ENCODE peak calls at places on chromosomes 2 and 18, in nine cellular contexts. N, D, E, V, O, Q, R, B and K are unnamed samples. For H3K4me1 and H3K27me3, the result is how much of the 10 kb centered on the place peaks cover.

GRCh38 chr18:46148810-46149209 is 44.6 kb downstream of the HAUS1 start:
- DNase-seq in E (peak), D (peak), V (peak), N (peak), Q (no peak), B (no peak), O (peak), R (peak), K (peak)

GRCh38 chr2:193584522-193584938 is 1389.8 kb upstream of the TMEFF2 start:
- DNase-seq in B (no peak), O (peak), D (no peak), R (peak), E (no peak), V (peak), Q (no peak), N (no peak), K (no peak)

GRCh38 chr2:64067326-64067725 is 48.1 kb upstream of the VPS54 start:
- DNase-seq in Q (no peak), O (no peak), N (no peak), R (no peak), D (no peak), E (no peak), B (no peak), V (no peak), K (no peak)

GRCh38 chr2:227759411-227760113 is 13.9 kb downstream of the SCYGR8 start:
- DNase-seq in E (no peak), N (no peak), O (peak), R (no peak), B (no peak), Q (no peak), V (peak), D (no peak), K (no peak)

GRCh38 chr2:8306530-8307351 is 375.1 kb upstream of the ID2 start:
- DNase-seq in B (no peak), O (no peak), R (peak), V (peak), E (no peak), N (no peak), Q (no peak), D (no peak), K (no peak)

GRCh38 chr2:239791727-239792648 is 233.2 kb downstream of the NDUFA10 start:
- DNase-seq in N (peak), V (no peak), E (no peak), B (peak), Q (peak), R (no peak), D (no peak), O (no peak), K (no peak)

GRCh38 chr2:88342749-88343148 is 109.7 kb downstream of the FOXI3 start:
- DNase-seq in E (no peak), B (no peak), R (no peak), D (no peak), Q (no peak), N (no peak), O (no peak), V (no peak), K (no peak)

GRCh38 chr2:191049728-191050639 is 36.0 kb upstream of the STAT1 start:
- DNase-seq in O (no peak), B (no peak), E (no peak), N (no peak), Q (no peak), R (peak), V (peak), D (no peak), K (no peak)

GRCh38 chr18:24982831-24983230 is 369.1 kb downstream of the ZNF521 start:
- DNase-seq in R (no peak), Q (no peak), O (no peak), D (no peak), B (no peak), N (no peak), E (no peak), V (no peak), K (no peak)

GRCh38 chr18:61690418-61691138 is 202.2 kb downstream of the RNF152 start:
- DNase-seq in Q (no peak), E (no peak), B (no peak), N (no peak), R (no peak), V (no peak), O (no peak), D (no peak), K (no peak)

GRCh38 chr2:129767346-129767745 is 212.1 kb upstream of the RAB6C start:
- DNase-seq in Q (no peak), E (no peak), O (no peak), N (no peak), D (no peak), V (no peak), B (no peak), R (no peak), K (no peak)

DNA sequence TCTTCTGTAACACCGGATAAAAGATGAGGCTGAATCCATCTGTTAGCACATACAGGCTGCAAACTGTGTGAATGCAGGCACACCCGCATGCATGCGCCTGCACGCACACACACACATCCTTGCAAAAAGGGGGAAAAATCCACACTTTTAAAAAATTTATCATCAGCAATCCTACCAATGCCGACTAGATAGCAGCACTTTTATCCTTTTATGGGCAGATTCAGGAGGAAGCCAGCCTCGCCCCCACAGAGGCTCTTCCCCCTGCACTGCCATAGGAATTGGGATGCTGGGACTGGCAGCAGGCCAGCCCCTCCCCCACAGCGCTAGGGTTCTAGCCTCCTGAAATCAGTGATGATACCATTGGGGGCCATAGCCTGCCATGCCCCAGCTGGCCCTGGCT is 25.6 kb downstream of the CYRIA start:
- DNase-seq in R (peak), Q (no peak), B (no peak), E (no peak), O (no peak), V (no peak), D (no peak), N (no peak), K (no peak)
- H3K4me1 ChIP-seq in R (under half), Q (under half), B (under half), E (under half), O (under half), V (under half), D (under half), N (under half), K (under half)

DNA sequence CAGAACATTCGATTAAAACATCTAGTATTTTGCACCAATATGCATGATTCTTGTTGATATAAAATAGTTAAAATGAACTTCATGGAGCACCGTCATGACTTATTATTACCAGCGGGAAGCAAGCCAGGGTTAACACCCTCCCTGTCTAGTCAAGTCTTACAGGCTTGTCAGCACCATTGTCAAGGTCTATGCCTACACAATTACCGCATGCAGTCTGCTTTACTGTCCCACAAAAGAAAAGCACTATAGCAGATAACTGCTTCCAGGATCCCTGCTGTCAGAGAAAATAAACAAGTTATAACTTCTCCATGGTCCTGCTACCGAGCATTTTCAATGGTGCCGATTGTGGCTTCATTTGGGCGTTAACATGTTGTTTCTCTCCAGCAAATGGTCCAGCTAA is 968.0 kb upstream of the FAM98A start:
- DNase-seq in R (no peak), N (no peak), V (no peak), O (no peak), B (no peak), E (no peak), D (no peak), Q (no peak), K (no peak)
- H3K27me3 ChIP-seq in R (under half), N (under half), V (under half), O (under half), B (under half), E (under half), D (under half), Q (under half), K (under half)

GRCh38 chr2:168157070-168157469 is 90.3 kb downstream of the STK39 start:
- DNase-seq in N (no peak), D (no peak), B (no peak), Q (no peak), V (no peak), O (no peak), E (no peak), R (no peak), K (no peak)

GRCh38 chr2:168155036-168155435 is 92.4 kb downstream of the STK39 start:
- DNase-seq in D (no peak), R (peak), V (no peak), Q (no peak), E (no peak), O (no peak), B (no peak), N (no peak), K (no peak)

GRCh38 chr2:168157926-168158325 is 89.5 kb downstream of the STK39 start:
- DNase-seq in Q (no peak), D (no peak), B (no peak), E (no peak), N (no peak), V (peak), R (peak), O (no peak), K (no peak)

GRCh38 chr2:168156661-168157060 is 90.7 kb downstream of the STK39 start:
- DNase-seq in V (peak), R (peak), E (no peak), D (peak), B (no peak), N (no peak), O (no peak), Q (no peak), K (no peak)

GRCh38 chr2:168155680-168156079 is 91.7 kb downstream of the STK39 start:
- DNase-seq in R (no peak), Q (no peak), N (no peak), E (no peak), D (no peak), B (no peak), V (no peak), O (no peak), K (no peak)
- H3K4me1 ChIP-seq in R (under half), Q (under half), N (under half), E (under half), D (under half), B (under half), V (under half), O (under half), K (under half)

GRCh38 chr2:5364361-5364760 is 327.8 kb upstream of the SOX11 start:
- DNase-seq in N (no peak), B (no peak), V (no peak), O (no peak), E (no peak), R (no peak), D (no peak), Q (no peak), K (no peak)

GRCh38 chr2:5367321-5367720 is 324.9 kb upstream of the SOX11 start:
- DNase-seq in B (no peak), D (no peak), O (no peak), N (no peak), R (no peak), Q (no peak), E (no peak), V (no peak), K (no peak)

GRCh38 chr2:5368263-5368662 is 323.9 kb upstream of the SOX11 start:
- DNase-seq in B (no peak), V (no peak), N (no peak), Q (no peak), O (no peak), R (no peak), E (no peak), D (no peak), K (no peak)

GRCh38 chr2:5360081-5360480 is 332.1 kb upstream of the SOX11 start:
- DNase-seq in V (no peak), Q (no peak), R (no peak), E (no peak), N (no peak), B (no peak), D (no peak), O (no peak), K (no peak)

DNA sequence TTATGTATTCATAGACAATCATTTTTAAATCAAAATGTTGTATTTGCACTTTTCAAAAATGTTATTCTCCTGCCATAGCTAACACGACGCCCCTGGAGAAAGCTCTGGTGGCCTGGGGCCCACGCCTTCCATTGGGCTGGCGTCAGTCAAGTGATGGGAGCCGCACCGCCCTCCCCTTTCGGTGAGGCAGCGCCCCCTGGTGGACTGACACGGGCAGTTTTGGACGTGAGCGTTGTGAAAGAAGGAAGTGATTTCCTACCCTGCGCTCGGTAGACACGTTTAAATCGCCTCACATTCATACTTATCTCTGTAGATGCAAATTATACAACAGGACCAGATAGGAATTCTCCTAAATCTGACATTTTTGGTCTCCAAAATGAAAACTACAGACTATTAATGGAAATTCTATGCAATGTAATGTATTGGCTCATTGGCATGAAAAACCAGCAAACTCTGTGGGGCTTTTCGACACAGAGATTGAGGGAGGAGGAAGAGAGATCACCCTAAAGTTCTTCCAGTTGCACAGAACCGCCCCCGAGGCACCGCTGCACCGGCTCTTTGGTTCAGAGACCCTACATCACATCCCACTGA is 326.2 kb upstream of the SOX11 start:
- DNase-seq in V (peak), N (peak), E (no peak), O (peak), D (peak), Q (no peak), R (peak), B (peak), K (no peak)
- H3K27me3 ChIP-seq in V (under half), N (under half), E (under half), O (under half), D (under half), Q (under half), R (under half), B (under half), K (under half)